ENCODE peak calls at places on chromosomes 4 and X, in eight cellular contexts. T is caudate nucleus, Y is HCEC 1CT, I is GM13977, L is neural crest cell, N is endothelial cell, P is 8988T, R is iPS DF 6.9. Q is an unnamed sample.
A peak's percentile ranks its signal among the peaks of the same experiment; 100 is the strongest.

GRCh38 chr4:6938237-6938636 is 28.6 kb downstream of the TBC1D14 start:
- DNase-seq in T (no peak), Y (no peak), I (no peak), L (no peak), N (peak; percentile 35), P (no peak), R (no peak), Q (no peak)

GRCh38 chrX:77793950-77794349 is 7.9 kb upstream of the ATRX start:
- DNase-seq in T (no peak), Y (no peak), I (no peak), L (no peak), N (no peak), P (no peak), R (no peak), Q (no peak)

GRCh38 chr4:98514930-98515809 is 143.2 kb downstream of the TSPAN5 start:
- DNase-seq in T (no peak), Y (peak; percentile 9), I (no peak), L (no peak), N (no peak), P (no peak), R (no peak), Q (no peak)

GRCh38 chr4:76982638-76983579 is 33.4 kb downstream of the SEPTIN11 start:
- DNase-seq in T (no peak), Y (no peak), I (no peak), L (no peak), N (no peak), P (no peak), R (no peak), Q (no peak)

GRCh38 chrX:102959471-102959870 is 22.4 kb downstream of the RAB40AL start:
- DNase-seq in T (no peak), Y (peak; percentile 44), I (no peak), L (no peak), N (no peak), P (no peak), R (no peak), Q (no peak)

GRCh38 chr4:110073045-110073845 is 125.2 kb downstream of the ELOVL6 start:
- DNase-seq in T (no peak), Y (no peak), I (no peak), L (no peak), N (no peak), P (no peak), R (no peak), Q (no peak)

GRCh38 chrX:6505960-6506359 is 29.0 kb downstream of the VCX3A start:
- DNase-seq in T (no peak), Y (no peak), I (no peak), L (no peak), N (no peak), P (no peak), R (no peak), Q (no peak)

GRCh38 chrX:107579956-107580355 is 48.4 kb upstream of the PRPS1 start:
- DNase-seq in T (no peak), Y (peak; percentile 71), I (no peak), L (no peak), N (no peak), P (no peak), R (no peak), Q (no peak)

GRCh38 chr4:8262637-8263322 is 6.8 kb upstream of the HTRA3 start:
- DNase-seq in T (no peak), Y (no peak), I (no peak), L (no peak), N (no peak), P (no peak), R (no peak), Q (no peak)

GRCh38 chr4:12729384-12729783 is 754.8 kb downstream of the RAB28 start:
- DNase-seq in T (no peak), Y (no peak), I (peak; percentile 22), L (no peak), N (no peak), P (no peak), R (no peak), Q (no peak)

Q was measured in amygdala.